ENCODE peak calls at places on chromosomes 5 and 9, in four cellular contexts. One of them, this sample, is unnamed.

GRCh38 chr9:81083062-81083461 is 606.3 kb downstream of the TLE1 start:
- DNase-seq in psoas muscle: no peak
- DNase-seq in H9: peak; percentile 45
- DNase-seq in aorta: no peak
- DNase-seq in this sample: no peak

GRCh38 chr5:172721455-172722308 is 49.3 kb downstream of the DUSP1 start:
- DNase-seq in psoas muscle: peak; percentile 28
- DNase-seq in aorta: peak; percentile 56
- DNase-seq in H9: no peak
- DNase-seq in this sample: no peak

GRCh38 chr5:141668601-141669265 is 13.3 kb downstream of the ARAP3 start:
- DNase-seq in H9: no peak
- DNase-seq in aorta: no peak
- DNase-seq in psoas muscle: no peak
- DNase-seq in this sample: peak; percentile 87

GRCh38 chr9:27395484-27395921 is 98.6 kb upstream of the EQTN start:
- DNase-seq in aorta: no peak
- DNase-seq in psoas muscle: no peak
- DNase-seq in H9: no peak
- DNase-seq in this sample: no peak

GRCh38 chr5:119578937-119579336 is 50.4 kb upstream of the FAM170A start:
- DNase-seq in H9: peak; percentile 64
- DNase-seq in psoas muscle: no peak
- DNase-seq in aorta: no peak
- DNase-seq in this sample: no peak

GRCh38 chr5:16593013-16593412 is 23.8 kb downstream of the RETREG1 start:
- DNase-seq in psoas muscle: no peak
- DNase-seq in aorta: no peak
- DNase-seq in H9: no peak
- DNase-seq in this sample: no peak

GRCh38 chr5:125321654-125322053 is 575.2 kb upstream of the ZNF608 start:
- DNase-seq in H9: no peak
- DNase-seq in aorta: no peak
- DNase-seq in psoas muscle: no peak
- DNase-seq in this sample: no peak

GRCh38 chr9:114929166-114929565 is 1.2 kb downstream of the TNFSF8 start:
- DNase-seq in psoas muscle: no peak
- DNase-seq in aorta: no peak
- DNase-seq in H9: no peak
- DNase-seq in this sample: no peak

GRCh38 chr5:169350016-169350415 is 49.1 kb upstream of the SLIT3 start:
- DNase-seq in H9: no peak
- DNase-seq in psoas muscle: no peak
- DNase-seq in aorta: no peak
- DNase-seq in this sample: no peak

GRCh38 chr9:119036969-119037368 is 332.3 kb downstream of the BRINP1 start:
- DNase-seq in H9: no peak
- DNase-seq in psoas muscle: no peak
- DNase-seq in aorta: no peak
- DNase-seq in this sample: no peak

GRCh38 chr9:100432736-100433135 is 5.8 kb downstream of the MSANTD3 start:
- DNase-seq in H9: no peak
- DNase-seq in aorta: no peak
- DNase-seq in psoas muscle: no peak
- DNase-seq in this sample: no peak

GRCh38 chr5:97471951-97472350 is 288.9 kb upstream of the RIOK2 start:
- DNase-seq in aorta: no peak
- DNase-seq in H9: no peak
- DNase-seq in psoas muscle: no peak
- DNase-seq in this sample: no peak

GRCh38 chr5:167244583-167244982 is 1046.9 kb upstream of the WWC1 start:
- DNase-seq in aorta: no peak
- DNase-seq in psoas muscle: no peak
- DNase-seq in H9: peak; percentile 63
- DNase-seq in this sample: no peak

GRCh38 chr5:186091-187041 is 4.9 kb upstream of the LRRC14B start:
- DNase-seq in H9: no peak
- DNase-seq in psoas muscle: no peak
- DNase-seq in aorta: no peak
- DNase-seq in this sample: no peak

GRCh38 chr5:962801-963200 is 45.8 kb upstream of the NKD2 start:
- DNase-seq in psoas muscle: no peak
- DNase-seq in H9: no peak
- DNase-seq in aorta: no peak
- DNase-seq in this sample: no peak

GRCh38 chr5:90530736-90531487 is 1.5 kb upstream of the LYSMD3 start:
- DNase-seq in H9: no peak
- DNase-seq in aorta: no peak
- DNase-seq in psoas muscle: no peak
- DNase-seq in this sample: no peak

GRCh38 chr5:138354926-138355378 is 2.5 kb downstream of the KDM3B start:
- DNase-seq in psoas muscle: no peak
- DNase-seq in H9: peak; percentile 64
- DNase-seq in aorta: no peak
- DNase-seq in this sample: no peak

GRCh38 chr5:169162407-169162806 is 138.5 kb downstream of the SLIT3 start:
- DNase-seq in H9: no peak
- DNase-seq in aorta: no peak
- DNase-seq in psoas muscle: no peak
- DNase-seq in this sample: no peak

GRCh38 chr5:111929261-111929660 is 172.3 kb upstream of the NREP start:
- DNase-seq in H9: no peak
- DNase-seq in aorta: no peak
- DNase-seq in psoas muscle: no peak
- DNase-seq in this sample: no peak

GRCh38 chr5:88674262-88675158 is 208.5 kb downstream of the MEF2C start:
- DNase-seq in psoas muscle: no peak
- DNase-seq in H9: peak; percentile 79
- DNase-seq in aorta: peak; percentile 78
- DNase-seq in this sample: no peak

GRCh38 chr5:170736966-170737365 is 46.6 kb upstream of the GABRP start:
- DNase-seq in aorta: no peak
- DNase-seq in H9: no peak
- DNase-seq in psoas muscle: no peak
- DNase-seq in this sample: no peak

GRCh38 chr5:175658299-175659145 is 651 bp downstream of the HRH2 start:
- DNase-seq in psoas muscle: no peak
- DNase-seq in H9: peak; percentile 57
- DNase-seq in aorta: no peak
- DNase-seq in this sample: peak; percentile 43

GRCh38 chr5:149823350-149823749 is 93.2 kb downstream of the PPARGC1B start:
- DNase-seq in aorta: no peak
- DNase-seq in psoas muscle: no peak
- DNase-seq in H9: no peak
- DNase-seq in this sample: no peak

GRCh38 chr5:73256012-73256411 is 83.0 kb downstream of the TMEM174 start:
- DNase-seq in aorta: no peak
- DNase-seq in psoas muscle: no peak
- DNase-seq in H9: no peak
- DNase-seq in this sample: no peak

GRCh38 chr9:91341749-91342148 is 20.0 kb downstream of the AUH start:
- DNase-seq in psoas muscle: no peak
- DNase-seq in aorta: no peak
- DNase-seq in H9: no peak
- DNase-seq in this sample: no peak

GRCh38 chr9:89750117-89750551 is 145.3 kb downstream of the GADD45G start:
- DNase-seq in aorta: no peak
- DNase-seq in psoas muscle: no peak
- DNase-seq in H9: peak; percentile 37
- DNase-seq in this sample: no peak

GRCh38 chr9:131971482-131972074 is 108.1 kb downstream of the MED27 start:
- DNase-seq in aorta: no peak
- DNase-seq in psoas muscle: no peak
- DNase-seq in H9: no peak
- DNase-seq in this sample: no peak

GRCh38 chr9:123011380-123011779 is 22.1 kb upstream of the GPR21 start:
- DNase-seq in H9: no peak
- DNase-seq in psoas muscle: no peak
- DNase-seq in aorta: no peak
- DNase-seq in this sample: no peak
- H3K27ac ChIP-seq in H9: no peak overlapping the region
- H3K27ac ChIP-seq in psoas muscle: no peak overlapping the region
- H3K27ac ChIP-seq in aorta: no peak overlapping the region
- H3K27ac ChIP-seq in this sample: peak overlapping the region; percentile 75

DNA sequence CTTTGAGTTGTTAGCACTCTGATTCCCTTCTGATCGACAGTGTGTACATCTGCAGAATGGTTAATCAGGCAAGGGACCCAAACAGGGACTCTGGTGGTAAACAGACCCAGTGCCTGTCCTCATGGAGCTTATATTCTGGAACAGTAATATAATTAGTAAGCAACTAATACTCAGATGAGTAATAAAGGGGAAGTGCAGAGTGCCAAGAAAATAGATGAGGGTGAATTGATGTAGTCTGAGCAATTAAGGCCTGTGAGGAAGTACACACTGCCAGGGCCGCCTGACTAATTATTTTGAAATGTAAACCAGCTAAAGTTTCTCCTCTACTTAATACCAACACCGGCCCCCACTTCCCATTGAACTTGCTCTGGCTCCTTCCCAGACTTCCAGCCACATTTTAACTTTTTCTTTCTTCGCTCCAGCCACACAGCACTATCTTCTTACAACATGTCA is 4.2 kb downstream of the DHX29 start:
- DNase-seq in H9: no peak
- DNase-seq in psoas muscle: no peak
- DNase-seq in aorta: no peak
- DNase-seq in this sample: no peak
- H3K27ac ChIP-seq in H9: no peak overlapping the region
- H3K27ac ChIP-seq in psoas muscle: peak overlapping the region; percentile 39
- H3K27ac ChIP-seq in aorta: no peak overlapping the region
- H3K27ac ChIP-seq in this sample: no peak overlapping the region

GRCh38 chr9:70477146-70477745 is 62.8 kb upstream of the KLF9 start:
- DNase-seq in psoas muscle: no peak
- DNase-seq in aorta: no peak
- DNase-seq in H9: no peak
- DNase-seq in this sample: no peak
- H3K27ac ChIP-seq in psoas muscle: no peak overlapping the region
- H3K27ac ChIP-seq in aorta: no peak overlapping the region
- H3K27ac ChIP-seq in H9: no peak overlapping the region
- H3K27ac ChIP-seq in this sample: no peak overlapping the region

DNA sequence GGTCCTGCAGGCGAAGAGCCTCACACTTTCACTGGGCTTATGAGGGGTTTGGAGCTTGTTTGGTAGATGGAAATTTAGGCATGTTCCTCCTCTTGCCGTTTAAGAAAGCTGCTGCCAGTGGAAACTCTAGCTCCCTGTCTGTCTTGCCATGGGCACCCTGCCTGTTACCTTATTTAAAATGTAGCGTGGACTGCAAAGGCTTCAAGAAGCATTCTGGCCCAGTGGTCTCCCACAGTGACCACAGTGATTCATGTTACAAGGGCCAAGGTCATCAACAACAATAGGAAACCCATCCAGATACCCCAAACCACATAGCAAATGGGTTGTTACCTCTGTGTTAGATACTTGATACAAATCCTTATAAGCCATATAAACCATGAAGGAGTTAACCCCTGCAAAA is 96.6 kb downstream of the DPYSL3 start:
- DNase-seq in aorta: no peak
- DNase-seq in H9: no peak
- DNase-seq in psoas muscle: no peak
- DNase-seq in this sample: no peak
- H3K27ac ChIP-seq in aorta: peak overlapping the region; percentile 86
- H3K27ac ChIP-seq in H9: no peak overlapping the region
- H3K27ac ChIP-seq in psoas muscle: peak overlapping the region; percentile 71
- H3K27ac ChIP-seq in this sample: no peak overlapping the region

GRCh38 chr9:121354770-121355169 is 15.3 kb downstream of the STOM start:
- DNase-seq in psoas muscle: no peak
- DNase-seq in aorta: peak; percentile 57
- DNase-seq in H9: no peak
- DNase-seq in this sample: no peak
- H3K27ac ChIP-seq in psoas muscle: peak overlapping the region; percentile 71
- H3K27ac ChIP-seq in aorta: no peak overlapping the region
- H3K27ac ChIP-seq in H9: no peak overlapping the region
- H3K27ac ChIP-seq in this sample: no peak overlapping the region

DNA sequence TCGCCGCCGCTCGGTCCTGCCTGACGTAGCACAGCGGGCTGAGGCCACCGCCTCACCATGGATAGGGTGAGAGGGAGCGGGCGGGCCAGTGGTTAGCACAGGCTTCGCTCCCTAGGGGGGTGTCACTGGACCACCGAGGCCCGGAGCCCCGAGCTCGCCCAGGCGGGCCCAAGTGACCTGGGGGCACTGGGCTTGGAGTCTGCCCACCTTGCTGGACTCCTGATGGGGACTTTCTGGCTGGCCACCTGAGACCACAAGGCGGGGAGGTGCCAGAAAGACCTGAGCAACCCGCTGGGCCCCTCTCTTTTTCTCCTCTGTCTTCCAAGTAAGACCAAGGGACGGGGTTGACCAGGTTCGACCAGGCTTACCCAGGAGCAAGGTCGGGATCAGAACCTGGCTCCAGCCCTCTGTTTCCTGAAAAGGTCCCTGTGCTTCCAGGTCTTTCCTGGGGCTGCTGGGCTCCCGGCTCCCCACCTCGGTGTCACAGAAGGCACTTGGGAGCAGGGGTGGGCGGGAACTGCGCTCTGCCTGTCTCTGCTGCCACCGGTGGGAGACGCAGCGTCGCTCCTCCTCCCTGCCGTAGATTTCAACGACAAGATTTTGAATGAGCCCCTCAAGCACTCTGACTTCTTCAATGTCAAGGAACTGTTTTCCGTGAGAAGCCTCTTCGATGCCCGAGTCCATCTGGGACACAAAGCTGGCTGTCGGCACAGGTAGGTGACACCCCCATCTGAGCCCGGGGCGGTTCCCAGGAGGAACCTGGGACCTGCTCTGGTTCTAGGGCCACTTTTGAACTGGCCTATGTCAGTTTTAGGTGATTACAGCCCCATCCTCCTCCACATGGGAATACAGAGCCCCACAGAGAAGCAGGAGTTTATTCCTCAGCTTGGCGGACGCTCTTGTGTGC is 1.0 kb downstream of the MRPS2 start:
- DNase-seq in H9: peak; percentile 55
- DNase-seq in aorta: peak; percentile 65
- DNase-seq in psoas muscle: no peak
- DNase-seq in this sample: no peak
- H3K27ac ChIP-seq in H9: no peak overlapping the region
- H3K27ac ChIP-seq in aorta: no peak overlapping the region
- H3K27ac ChIP-seq in psoas muscle: peak overlapping the region; percentile 65
- H3K27ac ChIP-seq in this sample: no peak overlapping the region

DNA sequence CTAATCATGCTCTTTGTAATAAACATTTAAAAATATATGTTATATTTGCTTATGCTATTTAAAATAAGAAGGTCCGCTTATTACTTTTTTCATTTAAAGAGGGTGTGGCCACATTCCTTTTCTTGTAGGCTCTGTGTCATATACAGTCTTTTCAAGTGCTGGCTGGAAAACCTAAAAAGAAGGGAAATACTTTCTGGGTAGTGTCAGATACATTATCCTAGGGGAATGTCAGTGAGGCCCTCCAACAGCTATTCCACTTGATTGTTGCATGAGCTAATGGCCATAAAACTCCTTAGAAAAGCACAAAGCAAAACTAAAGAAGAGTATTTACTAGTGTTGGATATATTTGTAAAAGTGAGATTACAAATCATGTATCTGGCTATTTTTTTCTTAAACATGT is 780 bp downstream of the ANXA1 start:
- DNase-seq in aorta: no peak
- DNase-seq in H9: no peak
- DNase-seq in psoas muscle: no peak
- DNase-seq in this sample: no peak
- H3K27ac ChIP-seq in aorta: peak overlapping the region; percentile 67
- H3K27ac ChIP-seq in H9: no peak overlapping the region
- H3K27ac ChIP-seq in psoas muscle: peak overlapping the region; percentile 58
- H3K27ac ChIP-seq in this sample: peak overlapping the region; percentile 28

This sample was measured in right lobe of liver.